ENCODE peak calls at places on chromosomes 2 and 18, in four cellular contexts. O is endothelial cell of umbilical vein, A is IMR-90, P is GM23338. Q is an unnamed sample. For H4K20me1, the result is how much of the 10 kb centered on the place peaks cover.

GRCh38 chr2:58427572-58428285 is 186.6 kb upstream of the FANCL start:
- DNase-seq in A (peak), O (peak), P (peak), Q (no peak)

GRCh38 chr2:101442042-101442666 is 32.8 kb downstream of the RFX8 start:
- DNase-seq in P (no peak), A (peak), O (peak), Q (peak)

GRCh38 chr2:81225756-81226155 is 921.2 kb upstream of the LRRTM1 start:
- DNase-seq in P (peak), A (no peak), O (no peak), Q (no peak)

GRCh38 chr2:152468832-152469692 is 134.1 kb downstream of the FMNL2 start:
- DNase-seq in P (no peak), O (peak), A (peak), Q (no peak)

GRCh38 chr2:1651131-1652066 is 92.9 kb downstream of the PXDN start:
- DNase-seq in P (no peak), O (peak), A (no peak), Q (peak)

GRCh38 chr2:181305151-181306123 is 151.7 kb upstream of the ITGA4 start:
- DNase-seq in P (peak), A (peak), O (no peak), Q (peak)

GRCh38 chr2:239263937-239264837 is 136.6 kb downstream of the HDAC4 start:
- DNase-seq in A (peak), P (no peak), O (no peak), Q (peak)

GRCh38 chr18:5503740-5504139 is 40.1 kb downstream of the EPB41L3 start:
- DNase-seq in A (peak), O (no peak), P (no peak), Q (no peak)

GRCh38 chr2:150142561-150142960 is 344.9 kb downstream of the RND3 start:
- DNase-seq in O (peak), A (peak), P (no peak), Q (no peak)

GRCh38 chr2:202019689-202020450 is 13.8 kb upstream of the FZD7 start:
- DNase-seq in A (peak), O (no peak), P (no peak), Q (no peak)

GRCh38 chr2:202017940-202018339 is 15.7 kb upstream of the FZD7 start:
- DNase-seq in P (no peak), A (no peak), O (no peak), Q (no peak)

GRCh38 chr2:202015471-202015870 is 18.2 kb upstream of the FZD7 start:
- DNase-seq in P (no peak), A (no peak), O (no peak), Q (no peak)

GRCh38 chr2:202016579-202017227 is 17.0 kb upstream of the FZD7 start:
- DNase-seq in A (no peak), O (no peak), P (no peak), Q (no peak)

GRCh38 chr2:202018950-202019349 is 14.7 kb upstream of the FZD7 start:
- DNase-seq in P (no peak), A (peak), O (no peak), Q (no peak)
- H2AFZ ChIP-seq in P (no peak), A (peak), O (no peak), Q (no peak)

GRCh38 chr2:72915907-72916742 is 1.2 kb upstream of the EMX1 start:
- DNase-seq in O (no peak), P (peak), A (no peak), Q (peak)
- H4K20me1 ChIP-seq in O (under half), P (under half), A (under half), Q (under half)

DNA sequence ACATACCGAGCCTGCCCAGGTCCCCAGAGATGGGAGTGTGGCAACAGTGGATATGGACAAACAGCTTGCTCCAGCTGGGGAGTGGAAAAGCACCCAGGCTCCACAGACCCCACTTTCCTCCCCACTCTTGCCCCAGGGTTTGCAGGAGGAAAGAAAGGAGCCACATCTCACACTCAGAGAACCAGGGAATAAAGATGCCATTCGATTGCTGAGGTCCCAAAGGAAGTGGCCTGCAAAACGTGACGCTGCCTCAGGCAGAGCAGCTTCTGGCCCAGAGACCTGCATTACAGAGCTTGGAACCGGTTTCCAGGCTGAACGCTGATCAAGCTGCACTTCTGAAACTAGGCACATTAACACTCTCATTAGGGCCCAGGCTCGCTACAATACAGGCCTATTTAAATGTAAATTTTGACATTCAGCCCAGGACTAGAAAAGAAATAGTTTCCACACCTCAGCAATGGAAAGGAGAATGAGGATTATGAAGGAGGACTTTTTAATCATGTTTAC is 221.5 kb upstream of the RAB6C start:
- DNase-seq in O (no peak), A (no peak), P (peak), Q (no peak)
- H2AFZ ChIP-seq in O (no peak), A (no peak), P (peak), Q (no peak)

GRCh38 chr18:79424008-79424565 is 28.4 kb downstream of the NFATC1 start:
- DNase-seq in O (no peak), P (no peak), A (no peak), Q (no peak)

GRCh38 chr18:79425573-79425895 is 29.8 kb downstream of the NFATC1 start:
- DNase-seq in O (no peak), A (no peak), P (no peak), Q (no peak)

GRCh38 chr18:79423211-79424007 is 27.7 kb downstream of the NFATC1 start:
- DNase-seq in O (no peak), A (no peak), P (no peak), Q (peak)

GRCh38 chr18:79426376-79427300 is 30.9 kb downstream of the NFATC1 start:
- DNase-seq in P (no peak), A (no peak), O (no peak), Q (no peak)

GRCh38 chr18:79424880-79425572 is 29.3 kb downstream of the NFATC1 start:
- DNase-seq in O (no peak), A (no peak), P (no peak), Q (no peak)
- H4K20me1 ChIP-seq in O (under half), A (under half), P (under half), Q (under half)

DNA sequence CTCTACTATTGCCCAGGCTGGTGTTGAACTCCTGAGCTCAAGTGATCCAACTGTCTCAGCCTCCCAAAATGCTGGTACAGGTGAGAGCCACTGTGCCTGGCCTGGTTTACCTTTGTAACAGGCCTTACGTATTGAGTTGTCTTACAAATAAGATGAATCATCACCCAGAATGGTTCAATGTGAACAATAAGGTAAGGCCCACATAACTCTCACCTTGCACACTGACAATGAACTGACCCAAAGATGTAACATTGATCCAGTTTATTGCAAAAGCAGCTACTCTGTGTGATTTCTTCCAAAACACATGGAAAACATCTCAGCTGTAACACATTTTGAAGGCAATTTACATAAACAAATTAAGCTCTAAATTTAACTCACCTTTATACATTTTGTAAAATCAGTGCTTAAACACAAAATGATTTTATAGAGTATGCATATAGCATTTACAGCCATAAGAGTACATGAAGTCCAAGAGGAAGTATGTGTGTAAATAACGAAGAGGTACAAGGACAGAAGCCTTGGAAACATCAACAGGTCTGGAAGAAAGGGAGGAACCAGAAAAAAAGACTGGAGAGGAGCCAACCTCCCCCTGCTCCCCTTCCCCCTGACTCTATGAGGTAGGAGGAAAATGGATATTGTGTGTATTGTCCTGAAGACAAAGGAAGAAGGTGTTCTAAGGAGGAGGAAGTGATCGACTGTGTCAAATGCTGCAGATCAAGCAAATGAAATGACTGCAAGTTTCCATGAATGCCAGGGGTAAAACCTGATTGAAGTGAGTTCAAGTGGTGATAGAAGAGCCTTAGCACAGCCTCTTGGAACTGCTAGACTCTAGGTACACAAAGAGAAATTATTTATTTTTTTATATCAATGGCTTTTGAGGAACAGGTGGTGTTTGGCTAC is 5.6 kb upstream of the WDFY1 start:
- DNase-seq in P (peak), A (no peak), O (peak), Q (no peak)
- H2AFZ ChIP-seq in P (no peak), A (no peak), O (peak), Q (no peak)

GRCh38 chr2:105813045-105813315 is 68.3 kb downstream of the NCK2 start:
- DNase-seq in O (no peak), P (no peak), A (no peak), Q (no peak)
- H4K20me1 ChIP-seq in O (under half), P (under half), A (half or more), Q (under half)

DNA sequence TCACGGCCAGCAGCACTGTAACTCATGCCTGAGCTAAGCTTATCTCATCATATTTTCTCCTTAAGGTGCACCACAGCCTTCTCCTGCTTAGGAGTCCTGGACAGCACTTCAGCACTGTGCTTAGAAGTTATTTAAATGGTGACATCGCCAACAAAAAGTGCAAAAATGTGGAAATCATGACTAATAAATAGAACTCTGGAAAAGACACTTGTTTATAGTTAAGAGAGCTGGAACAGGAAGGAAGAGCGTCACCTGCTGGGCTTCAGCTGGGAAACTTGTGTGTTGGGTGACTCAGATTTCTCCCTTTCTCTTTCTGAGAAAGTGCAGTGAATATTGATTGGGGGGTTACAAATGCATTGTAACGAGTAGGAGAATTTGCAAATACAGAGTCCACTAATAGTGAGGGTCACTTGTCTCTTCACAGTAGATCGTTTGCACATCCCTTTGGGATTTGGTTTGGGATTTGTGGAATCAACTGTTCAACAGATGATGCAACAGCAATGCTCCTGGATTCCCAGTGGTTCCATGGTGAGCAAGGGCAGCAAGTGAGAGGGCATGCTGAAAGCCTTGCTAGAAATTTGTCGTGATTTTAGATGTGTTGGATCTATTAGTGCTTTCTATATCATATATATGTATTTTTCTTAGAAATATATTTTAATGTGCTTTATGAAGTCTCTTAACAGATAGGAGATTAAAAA is 84.2 kb downstream of the DOK6 start:
- DNase-seq in P (peak), O (peak), A (peak), Q (no peak)
- H2AFZ ChIP-seq in P (peak), O (no peak), A (no peak), Q (no peak)

DNA sequence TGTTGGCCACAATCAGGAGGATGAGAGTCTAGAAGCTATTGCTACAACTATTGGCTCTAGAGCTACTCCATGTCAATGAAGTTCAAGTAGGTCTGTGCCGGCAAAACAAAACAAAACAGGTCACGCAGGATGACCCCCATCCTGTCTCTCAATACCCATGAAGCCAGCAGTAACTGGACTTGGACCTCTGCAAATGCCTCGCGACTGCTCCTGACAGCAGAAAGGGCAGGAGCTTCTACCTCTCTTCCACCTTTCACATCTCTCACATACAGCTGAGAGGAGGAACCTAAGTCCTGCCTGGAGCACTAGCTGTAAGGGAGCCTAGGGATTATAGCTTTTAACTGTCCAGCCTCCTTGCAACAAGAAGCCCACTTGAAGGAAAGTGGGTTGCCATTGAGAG is 16.0 kb downstream of the PRKAG3 start:
- DNase-seq in P (no peak), O (no peak), A (no peak), Q (peak)
- H4K20me1 ChIP-seq in P (under half), O (under half), A (under half), Q (under half)

GRCh38 chr2:196639180-196640030 is at the start of gene CCDC150:
- DNase-seq in P (peak), A (peak), O (peak), Q (peak)
- H2AFZ ChIP-seq in P (peak), A (peak), O (peak), Q (peak)